ENCODE peak calls at places on chromosomes 12 and 14, in five cellular contexts. T is sigmoid colon; K is brain microvascular endothelial cell; Y is COR-L47; A is activated naive CD4-positive, alpha-beta T cell. U is an unnamed sample.
A peak's percentile ranks its signal among the peaks of the same experiment; 100 is the strongest.

GRCh38 chr12:119178544-119179334 is at the start of gene HSPB8:
- DNase-seq in T (peak; percentile 98), Y (no peak), A (no peak), K (peak; percentile 84), U (peak; percentile 46)

GRCh38 chr14:88519907-88520306 is 34.9 kb downstream of the PTPN21 start:
- DNase-seq in K (no peak), T (no peak), A (no peak), Y (no peak), U (no peak)

GRCh38 chr12:96365604-96366230 is 34.5 kb downstream of the CDK17 start:
- DNase-seq in Y (no peak), T (no peak), A (no peak), K (no peak), U (no peak)

GRCh38 chr12:113208041-113208934 is 13.0 kb upstream of the TPCN1 start:
- DNase-seq in A (no peak), K (peak; percentile 23), T (peak; percentile 73), Y (no peak), U (no peak)

GRCh38 chr12:98369601-98370000 is 145.8 kb upstream of the TMPO start:
- DNase-seq in A (no peak), K (no peak), T (no peak), Y (no peak), U (no peak)

GRCh38 chr12:55495490-55495889 is 3.3 kb downstream of the OR6C68 start:
- DNase-seq in Y (no peak), A (no peak), T (no peak), K (no peak), U (no peak)

GRCh38 chr14:21192447-21192822 is 36.6 kb upstream of the OR5AU1 start:
- DNase-seq in Y (no peak), A (no peak), K (no peak), T (no peak), U (no peak)

GRCh38 chr14:94548131-94548998 is 12.9 kb upstream of the SERPINA4 start:
- DNase-seq in K (no peak), Y (no peak), A (no peak), T (no peak), U (no peak)